ENCODE peak calls at places on chromosomes 16 and 17, in ten cellular contexts. One of them, this sample, is unnamed.

GRCh38 chr16:55478827-55479559 is at the start of gene MMP2:
- DNase-seq in astrocyte of the cerebellum: peak; percentile 49
- DNase-seq in NCI-H748 treated with DMSO at 0.1 percent for 48 hours: no peak
- DNase-seq in HFFc6: peak; percentile 44
- DNase-seq in neural crest cell: peak; percentile 62
- DNase-seq in islet precursor cell: peak; percentile 95
- DNase-seq in B cell: no peak
- DNase-seq in germinal center: no peak
- DNase-seq in mesendoderm: peak; percentile 96
- DNase-seq in Ammon's horn: no peak
- DNase-seq in this sample: no peak

GRCh38 chr16:833411-833810 is 32.9 kb upstream of the GNG13 start:
- DNase-seq in mesendoderm: no peak
- DNase-seq in germinal center: no peak
- DNase-seq in islet precursor cell: no peak
- DNase-seq in neural crest cell: no peak
- DNase-seq in Ammon's horn: no peak
- DNase-seq in NCI-H748 treated with DMSO at 0.1 percent for 48 hours: no peak
- DNase-seq in astrocyte of the cerebellum: no peak
- DNase-seq in HFFc6: no peak
- DNase-seq in B cell: no peak
- DNase-seq in this sample: no peak

GRCh38 chr16:52928955-52929354 is 123.7 kb downstream of the CHD9NB start:
- DNase-seq in NCI-H748 treated with DMSO at 0.1 percent for 48 hours: no peak
- DNase-seq in Ammon's horn: no peak
- DNase-seq in HFFc6: no peak
- DNase-seq in islet precursor cell: no peak
- DNase-seq in astrocyte of the cerebellum: no peak
- DNase-seq in neural crest cell: no peak
- DNase-seq in B cell: no peak
- DNase-seq in germinal center: no peak
- DNase-seq in mesendoderm: no peak
- DNase-seq in this sample: no peak

GRCh38 chr16:77834600-77834963 is 46.2 kb downstream of the VAT1L start:
- DNase-seq in Ammon's horn: no peak
- DNase-seq in germinal center: no peak
- DNase-seq in HFFc6: no peak
- DNase-seq in B cell: no peak
- DNase-seq in mesendoderm: peak; percentile 94
- DNase-seq in neural crest cell: no peak
- DNase-seq in islet precursor cell: peak; percentile 87
- DNase-seq in NCI-H748 treated with DMSO at 0.1 percent for 48 hours: no peak
- DNase-seq in astrocyte of the cerebellum: peak; percentile 64
- DNase-seq in this sample: no peak

GRCh38 chr16:86241681-86242080 is 268.6 kb upstream of the FOXF1 start:
- DNase-seq in Ammon's horn: no peak
- DNase-seq in NCI-H748 treated with DMSO at 0.1 percent for 48 hours: no peak
- DNase-seq in B cell: no peak
- DNase-seq in mesendoderm: peak; percentile 21
- DNase-seq in neural crest cell: no peak
- DNase-seq in astrocyte of the cerebellum: no peak
- DNase-seq in HFFc6: no peak
- DNase-seq in islet precursor cell: peak; percentile 57
- DNase-seq in germinal center: no peak
- DNase-seq in this sample: no peak

GRCh38 chr16:24526701-24527470 is 12.5 kb upstream of the RBBP6 start:
- DNase-seq in germinal center: no peak
- DNase-seq in NCI-H748 treated with DMSO at 0.1 percent for 48 hours: no peak
- DNase-seq in neural crest cell: no peak
- DNase-seq in astrocyte of the cerebellum: no peak
- DNase-seq in HFFc6: no peak
- DNase-seq in islet precursor cell: no peak
- DNase-seq in Ammon's horn: no peak
- DNase-seq in B cell: no peak
- DNase-seq in mesendoderm: no peak
- DNase-seq in this sample: no peak

GRCh38 chr16:50699345-50700159 is 6.1 kb downstream of the NOD2 start:
- DNase-seq in B cell: no peak
- DNase-seq in astrocyte of the cerebellum: no peak
- DNase-seq in HFFc6: no peak
- DNase-seq in Ammon's horn: no peak
- DNase-seq in NCI-H748 treated with DMSO at 0.1 percent for 48 hours: no peak
- DNase-seq in germinal center: no peak
- DNase-seq in neural crest cell: no peak
- DNase-seq in mesendoderm: peak; percentile 35
- DNase-seq in islet precursor cell: no peak
- DNase-seq in this sample: no peak

GRCh38 chr16:8568231-8568617 is 22.1 kb downstream of the TMEM114 start:
- DNase-seq in B cell: no peak
- DNase-seq in Ammon's horn: no peak
- DNase-seq in HFFc6: peak; percentile 8
- DNase-seq in neural crest cell: no peak
- DNase-seq in astrocyte of the cerebellum: no peak
- DNase-seq in NCI-H748 treated with DMSO at 0.1 percent for 48 hours: no peak
- DNase-seq in islet precursor cell: no peak
- DNase-seq in mesendoderm: no peak
- DNase-seq in germinal center: no peak
- DNase-seq in this sample: no peak

GRCh38 chr17:42928714-42929496 is 28.3 kb downstream of the G6PC1 start:
- DNase-seq in HFFc6: peak; percentile 80
- DNase-seq in mesendoderm: peak; percentile 92
- DNase-seq in B cell: peak; percentile 41
- DNase-seq in Ammon's horn: peak; percentile 55
- DNase-seq in neural crest cell: peak; percentile 8
- DNase-seq in astrocyte of the cerebellum: peak; percentile 59
- DNase-seq in germinal center: peak; percentile 62
- DNase-seq in NCI-H748 treated with DMSO at 0.1 percent for 48 hours: peak; percentile 36
- DNase-seq in islet precursor cell: peak; percentile 82
- DNase-seq in this sample: peak; percentile 79

GRCh38 chr17:72363336-72363620 is 242.5 kb downstream of the SOX9 start:
- DNase-seq in B cell: no peak
- DNase-seq in germinal center: no peak
- DNase-seq in astrocyte of the cerebellum: no peak
- DNase-seq in neural crest cell: no peak
- DNase-seq in Ammon's horn: no peak
- DNase-seq in islet precursor cell: no peak
- DNase-seq in mesendoderm: no peak
- DNase-seq in NCI-H748 treated with DMSO at 0.1 percent for 48 hours: no peak
- DNase-seq in HFFc6: no peak
- DNase-seq in this sample: no peak

GRCh38 chr16:27753563-27753962 is 203.6 kb downstream of the KATNIP start:
- DNase-seq in germinal center: no peak
- DNase-seq in astrocyte of the cerebellum: no peak
- DNase-seq in HFFc6: no peak
- DNase-seq in neural crest cell: no peak
- DNase-seq in NCI-H748 treated with DMSO at 0.1 percent for 48 hours: no peak
- DNase-seq in Ammon's horn: no peak
- DNase-seq in mesendoderm: no peak
- DNase-seq in islet precursor cell: no peak
- DNase-seq in B cell: no peak
- DNase-seq in this sample: no peak

GRCh38 chr16:83713597-83713996 is 94.2 kb upstream of the HSBP1 start:
- DNase-seq in Ammon's horn: no peak
- DNase-seq in B cell: no peak
- DNase-seq in germinal center: no peak
- DNase-seq in NCI-H748 treated with DMSO at 0.1 percent for 48 hours: no peak
- DNase-seq in astrocyte of the cerebellum: no peak
- DNase-seq in mesendoderm: peak; percentile 51
- DNase-seq in HFFc6: no peak
- DNase-seq in islet precursor cell: no peak
- DNase-seq in neural crest cell: no peak
- DNase-seq in this sample: no peak

GRCh38 chr17:68511671-68512246 is 471 bp upstream of the PRKAR1A start:
- DNase-seq in Ammon's horn: peak; percentile 83
- DNase-seq in B cell: peak; percentile 85
- DNase-seq in germinal center: peak; percentile 79
- DNase-seq in mesendoderm: peak; percentile 91
- DNase-seq in HFFc6: peak; percentile 63
- DNase-seq in neural crest cell: peak; percentile 72
- DNase-seq in astrocyte of the cerebellum: no peak
- DNase-seq in islet precursor cell: peak; percentile 95
- DNase-seq in NCI-H748 treated with DMSO at 0.1 percent for 48 hours: peak; percentile 90
- DNase-seq in this sample: peak; percentile 26

GRCh38 chr16:60741810-60742209 is 1294.4 kb downstream of the CDH8 start:
- DNase-seq in astrocyte of the cerebellum: no peak
- DNase-seq in B cell: no peak
- DNase-seq in neural crest cell: no peak
- DNase-seq in Ammon's horn: peak; percentile 13
- DNase-seq in HFFc6: no peak
- DNase-seq in germinal center: no peak
- DNase-seq in NCI-H748 treated with DMSO at 0.1 percent for 48 hours: no peak
- DNase-seq in islet precursor cell: no peak
- DNase-seq in mesendoderm: no peak
- DNase-seq in this sample: no peak

GRCh38 chr16:8565498-8565897 is 24.8 kb downstream of the TMEM114 start:
- DNase-seq in astrocyte of the cerebellum: no peak
- DNase-seq in HFFc6: no peak
- DNase-seq in NCI-H748 treated with DMSO at 0.1 percent for 48 hours: peak; percentile 44
- DNase-seq in mesendoderm: peak; percentile 69
- DNase-seq in Ammon's horn: no peak
- DNase-seq in islet precursor cell: peak; percentile 62
- DNase-seq in B cell: no peak
- DNase-seq in neural crest cell: no peak
- DNase-seq in germinal center: no peak
- DNase-seq in this sample: no peak

GRCh38 chr17:76408037-76408849 is 23.8 kb downstream of the SPHK1 start:
- DNase-seq in mesendoderm: peak; percentile 68
- DNase-seq in NCI-H748 treated with DMSO at 0.1 percent for 48 hours: no peak
- DNase-seq in islet precursor cell: peak; percentile 84
- DNase-seq in B cell: peak; percentile 85
- DNase-seq in neural crest cell: peak; percentile 53
- DNase-seq in astrocyte of the cerebellum: no peak
- DNase-seq in HFFc6: peak; percentile 23
- DNase-seq in germinal center: peak; percentile 84
- DNase-seq in Ammon's horn: peak; percentile 49
- DNase-seq in this sample: peak; percentile 53

GRCh38 chr16:31260136-31260931 is 559 bp downstream of the ITGAM start:
- DNase-seq in NCI-H748 treated with DMSO at 0.1 percent for 48 hours: no peak
- DNase-seq in germinal center: no peak
- DNase-seq in Ammon's horn: no peak
- DNase-seq in islet precursor cell: no peak
- DNase-seq in HFFc6: no peak
- DNase-seq in B cell: no peak
- DNase-seq in neural crest cell: no peak
- DNase-seq in astrocyte of the cerebellum: no peak
- DNase-seq in mesendoderm: no peak
- DNase-seq in this sample: no peak

GRCh38 chr17:82632461-82632860 is 15.8 kb downstream of the WDR45B start:
- DNase-seq in Ammon's horn: no peak
- DNase-seq in germinal center: no peak
- DNase-seq in HFFc6: no peak
- DNase-seq in mesendoderm: no peak
- DNase-seq in astrocyte of the cerebellum: no peak
- DNase-seq in neural crest cell: no peak
- DNase-seq in B cell: no peak
- DNase-seq in islet precursor cell: no peak
- DNase-seq in NCI-H748 treated with DMSO at 0.1 percent for 48 hours: no peak
- DNase-seq in this sample: no peak